ENCODE peak calls at places on chromosome 2, in five cellular contexts. One of them, this sample, is unnamed.

GRCh38 chr2:61042807-61043206 is 22.9 kb upstream of the SANBR start:
- DNase-seq in endothelial cell: no peak
- DNase-seq in thoracic aorta: no peak
- DNase-seq in mesothelial cell of epicardium: no peak
- DNase-seq in ELF-1: no peak
- DNase-seq in this sample: no peak

GRCh38 chr2:20172273-20173052 is 52.5 kb downstream of the SDC1 start:
- DNase-seq in endothelial cell: no peak
- DNase-seq in ELF-1: no peak
- DNase-seq in mesothelial cell of epicardium: no peak
- DNase-seq in thoracic aorta: no peak
- DNase-seq in this sample: no peak

GRCh38 chr2:144550084-144550483 is 30.2 kb upstream of the ZEB2 start:
- DNase-seq in ELF-1: no peak
- DNase-seq in thoracic aorta: no peak
- DNase-seq in mesothelial cell of epicardium: no peak
- DNase-seq in endothelial cell: no peak
- DNase-seq in this sample: no peak

GRCh38 chr2:231190531-231191197 is 7.8 kb upstream of the ARMC9 start:
- DNase-seq in endothelial cell: peak
- DNase-seq in thoracic aorta: no peak
- DNase-seq in mesothelial cell of epicardium: no peak
- DNase-seq in ELF-1: peak
- DNase-seq in this sample: no peak

GRCh38 chr2:113876503-113877387 is 13.1 kb upstream of the ACTR3 start:
- DNase-seq in thoracic aorta: no peak
- DNase-seq in endothelial cell: no peak
- DNase-seq in mesothelial cell of epicardium: no peak
- DNase-seq in ELF-1: peak
- DNase-seq in this sample: no peak

GRCh38 chr2:208359632-208359986 is 47.0 kb upstream of the PTH2R start:
- DNase-seq in endothelial cell: no peak
- DNase-seq in ELF-1: peak
- DNase-seq in mesothelial cell of epicardium: no peak
- DNase-seq in thoracic aorta: no peak
- DNase-seq in this sample: no peak

GRCh38 chr2:19812166-19812565 is 89.6 kb downstream of the TTC32 start:
- DNase-seq in mesothelial cell of epicardium: no peak
- DNase-seq in ELF-1: no peak
- DNase-seq in thoracic aorta: peak
- DNase-seq in endothelial cell: no peak
- DNase-seq in this sample: no peak

GRCh38 chr2:201969241-201969937 is 64.3 kb upstream of the FZD7 start:
- DNase-seq in endothelial cell: no peak
- DNase-seq in ELF-1: no peak
- DNase-seq in mesothelial cell of epicardium: no peak
- DNase-seq in thoracic aorta: no peak
- DNase-seq in this sample: no peak

GRCh38 chr2:100707016-100707947 is 112.7 kb upstream of the NPAS2 start:
- DNase-seq in thoracic aorta: no peak
- DNase-seq in mesothelial cell of epicardium: no peak
- DNase-seq in ELF-1: no peak
- DNase-seq in endothelial cell: no peak
- DNase-seq in this sample: no peak

GRCh38 chr2:64888591-64889309 is 100.4 kb upstream of the SLC1A4 start:
- DNase-seq in thoracic aorta: no peak
- DNase-seq in ELF-1: peak
- DNase-seq in mesothelial cell of epicardium: no peak
- DNase-seq in endothelial cell: no peak
- DNase-seq in this sample: peak

This sample was measured in HTR-8/SVneo.